ENCODE peak calls at places on chromosomes 16 and 17, in four cellular contexts. I is PC-9, T is fibroblast of lung, N is NCI-H460. A is an unnamed sample.

GRCh38 chr17:17766351-17767095 is 70.3 kb downstream of the SREBF1 start:
- DNase-seq in I (no peak), T (no peak), N (no peak), A (no peak)

GRCh38 chr16:856101-856500 is 55.6 kb upstream of the GNG13 start:
- DNase-seq in I (no peak), T (no peak), N (no peak), A (no peak)

GRCh38 chr16:27482397-27483082 is 67.2 kb downstream of the GTF3C1 start:
- DNase-seq in I (no peak), T (no peak), N (no peak), A (no peak)

GRCh38 chr17:53722407-53722806 is 100.3 kb upstream of the KIF2B start:
- DNase-seq in I (no peak), T (peak), N (no peak), A (peak)

GRCh38 chr17:75516619-75517276 is 420 bp downstream of the TSEN54 start:
- DNase-seq in I (no peak), T (peak), N (no peak), A (no peak)

GRCh38 chr17:9676084-9676483 is 30.8 kb downstream of the USP43 start:
- DNase-seq in I (no peak), T (no peak), N (peak), A (no peak)

GRCh38 chr17:75118307-75118706 is 8.5 kb downstream of the ARMC7 start:
- DNase-seq in I (no peak), T (no peak), N (no peak), A (no peak)

GRCh38 chr17:13337864-13338371 is 263.8 kb downstream of the HS3ST3A1 start:
- DNase-seq in I (peak), T (peak), N (peak), A (peak)

GRCh38 chr17:80389011-80389995 is 25.7 kb upstream of the ENDOV start:
- DNase-seq in I (no peak), T (no peak), N (no peak), A (peak)

A was measured in IMR-90.